ENCODE peak calls at places on chromosome 19, in eight cellular contexts. I, S, V, B, N, P, R and C are unnamed samples.

GRCh38 chr19:48344892-48345291 is 18.8 kb downstream of the TMEM143 start:
- DNase-seq in I (no peak), R (no peak), N (peak; percentile 63), S (no peak), P (no peak), B (no peak), V (no peak), C (peak; percentile 70)

GRCh38 chr19:54638683-54639082 is 8.4 kb downstream of the LILRB1 start:
- DNase-seq in N (no peak), V (no peak), R (no peak), S (no peak), P (no peak), I (no peak), B (no peak), C (no peak)

GRCh38 chr19:30376826-30377425 is 4.7 kb downstream of the ZNF536 start:
- DNase-seq in S (no peak), V (no peak), P (no peak), I (no peak), B (no peak), N (no peak), R (no peak), C (no peak)

GRCh38 chr19:32676186-32676894 is 692 bp downstream of the RGS9BP start:
- DNase-seq in B (no peak), R (peak; percentile 55), S (no peak), P (no peak), I (no peak), N (no peak), V (peak; percentile 43), C (peak; percentile 62)

GRCh38 chr19:33492090-33492489 is 29.5 kb downstream of the PEPD start:
- DNase-seq in R (no peak), N (no peak), B (no peak), I (no peak), S (no peak), V (no peak), P (no peak), C (no peak)

GRCh38 chr19:19566306-19566705 is 28.2 kb downstream of the CILP2 start:
- DNase-seq in I (no peak), B (no peak), P (no peak), V (no peak), S (no peak), R (no peak), N (no peak), C (no peak)

GRCh38 chr19:38699027-38699346 is 45.3 kb downstream of the CAPN12 start:
- DNase-seq in B (no peak), P (no peak), I (no peak), S (no peak), V (no peak), N (no peak), R (no peak), C (no peak)

GRCh38 chr19:4730740-4731171 is 7.1 kb upstream of the DPP9 start:
- DNase-seq in V (peak; percentile 31), I (no peak), N (peak; percentile 70), R (peak; percentile 66), B (no peak), S (peak; percentile 13), P (no peak), C (peak; percentile 72)

GRCh38 chr19:56144816-56145215 is 3.7 kb downstream of the ZNF444 start:
- DNase-seq in V (no peak), S (no peak), N (no peak), P (no peak), R (no peak), B (no peak), I (no peak), C (no peak)

GRCh38 chr19:1000095-1000494 is at the start of gene GRIN3B:
- DNase-seq in S (peak; percentile 41), N (peak; percentile 87), R (peak; percentile 89), B (no peak), I (no peak), V (peak; percentile 80), P (no peak), C (peak; percentile 90)

GRCh38 chr19:53881482-53882390 is at the start of gene PRKCG:
- DNase-seq in N (peak; percentile 61), R (peak; percentile 76), V (peak; percentile 70), B (no peak), S (no peak), P (no peak), I (no peak), C (peak; percentile 90)

GRCh38 chr19:4343056-4343844 is at the start of gene MPND:
- DNase-seq in P (peak; percentile 50), N (peak; percentile 85), I (peak; percentile 18), B (peak; percentile 61), R (peak; percentile 94), S (peak; percentile 50), V (peak; percentile 47), C (peak; percentile 93)

GRCh38 chr19:45103200-45103624 is 10.2 kb downstream of the PPP1R37 start:
- DNase-seq in I (no peak), N (no peak), V (no peak), P (no peak), B (no peak), R (no peak), S (no peak), C (no peak)

GRCh38 chr19:33429891-33430673 is 56.6 kb downstream of the CEBPG start:
- DNase-seq in P (no peak), R (no peak), I (no peak), N (no peak), V (no peak), B (no peak), S (no peak), C (no peak)

GRCh38 chr19:14505488-14506239 is 9.7 kb upstream of the GIPC1 start:
- DNase-seq in P (no peak), I (no peak), B (no peak), N (peak; percentile 80), R (peak; percentile 78), S (peak; percentile 82), V (peak; percentile 68), C (peak; percentile 89)

GRCh38 chr19:18476507-18477041 is 38.6 kb upstream of the ISYNA1 start:
- DNase-seq in P (no peak), R (no peak), V (no peak), I (no peak), N (no peak), B (no peak), S (no peak), C (no peak)

GRCh38 chr19:18292460-18292809 is 11.0 kb upstream of the JUND start:
- DNase-seq in V (peak; percentile 30), P (no peak), S (no peak), N (no peak), I (no peak), R (no peak), B (no peak), C (peak; percentile 70)

GRCh38 chr19:289651-290538 is 1.3 kb downstream of the PLPP2 start:
- DNase-seq in S (peak; percentile 74), I (peak; percentile 7), B (no peak), P (no peak), N (peak; percentile 59), R (peak; percentile 27), V (peak; percentile 83), C (peak; percentile 87)

GRCh38 chr19:4474504-4475136 is 2.5 kb downstream of the HDGFL2 start:
- DNase-seq in N (peak; percentile 38), B (no peak), I (no peak), P (no peak), S (no peak), R (peak; percentile 95), V (peak; percentile 54), C (peak; percentile 95)

GRCh38 chr19:38055040-38055439 is 148.0 kb downstream of the SIPA1L3 start:
- DNase-seq in P (no peak), V (no peak), N (no peak), I (no peak), S (no peak), R (no peak), B (no peak), C (peak; percentile 53)

GRCh38 chr19:46392837-46393236 is 20.5 kb downstream of the CCDC8 start:
- DNase-seq in N (no peak), S (no peak), R (no peak), P (no peak), B (no peak), I (no peak), V (no peak), C (no peak)

GRCh38 chr19:5150331-5150901 is 181.5 kb downstream of the KDM4B start:
- DNase-seq in S (no peak), N (no peak), V (no peak), R (no peak), B (no peak), I (no peak), P (no peak), C (no peak)

GRCh38 chr19:13827656-13828055 is 32.4 kb downstream of the ZSWIM4 start:
- DNase-seq in I (no peak), V (no peak), R (no peak), S (no peak), B (no peak), N (no peak), P (no peak), C (no peak)

GRCh38 chr19:2488942-2489731 is 13.2 kb downstream of the GADD45B start:
- DNase-seq in I (no peak), V (no peak), P (no peak), S (no peak), R (peak; percentile 92), B (no peak), N (no peak), C (peak; percentile 75)
- TF ChIP-seq CTCF in I (no peak), V (no peak), P (no peak), S (no peak), R (no peak), B (no peak), N (no peak), C (peak; percentile 7)

GRCh38 chr19:35306473-35307246 is 14.7 kb downstream of the MAG start:
- DNase-seq in B (no peak), R (no peak), S (no peak), I (no peak), N (peak; percentile 59), V (peak; percentile 75), P (no peak), C (peak; percentile 75)
- TF ChIP-seq REST in B (no peak), R (no peak), S (no peak), I (no peak), N (no peak), V (no peak), P (no peak), C (no peak)

DNA sequence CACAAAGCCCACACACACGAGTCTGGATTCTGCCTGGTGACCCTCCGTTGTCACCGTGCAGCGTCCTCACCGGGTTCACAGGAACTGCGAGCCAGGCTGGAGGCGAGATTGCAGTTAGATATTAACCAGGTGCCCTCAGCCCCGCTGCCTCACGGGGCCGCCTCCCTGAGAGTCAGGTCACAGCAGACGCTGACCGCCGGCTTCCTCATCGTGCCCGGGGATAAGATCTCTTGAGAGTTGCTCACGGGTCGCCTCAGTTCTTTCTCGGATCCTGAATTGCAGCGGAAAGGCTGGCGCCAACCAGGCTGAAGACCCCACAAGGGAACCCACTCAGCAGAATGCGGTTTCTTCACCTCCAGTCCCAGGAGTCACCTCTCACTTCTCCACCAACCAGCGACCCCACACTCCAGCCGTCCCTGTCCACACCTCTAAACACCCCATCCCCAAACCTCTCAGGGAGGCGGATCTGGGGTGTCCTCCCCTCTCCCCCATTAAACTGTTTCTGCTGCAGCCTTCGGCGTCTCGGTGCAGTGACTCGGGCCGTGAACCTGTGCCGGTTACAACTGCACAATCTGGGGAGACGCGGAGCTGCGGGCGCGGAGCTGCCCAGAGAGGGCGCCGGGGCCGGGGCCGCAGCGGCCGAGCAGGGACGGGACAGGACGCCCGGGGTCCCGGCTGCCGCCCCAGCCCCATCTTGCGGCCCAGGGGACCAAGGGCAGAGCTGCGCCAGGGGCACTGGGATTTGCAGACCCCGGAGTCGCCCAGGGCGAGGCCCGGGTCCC is 591 bp downstream of the ZNF823 start:
- DNase-seq in B (no peak), N (peak; percentile 39), S (no peak), P (no peak), I (no peak), R (peak; percentile 71), V (no peak), C (peak; percentile 56)
- TF ChIP-seq CTCF in B (no peak), N (no peak), S (no peak), P (no peak), I (no peak), R (no peak), V (no peak), C (no peak)

GRCh38 chr19:44050740-44051653 is 839 bp upstream of the ZNF223 start:
- DNase-seq in P (no peak), V (no peak), I (no peak), N (no peak), S (no peak), R (no peak), B (peak; percentile 36), C (peak; percentile 77)
- TF ChIP-seq REST in P (no peak), V (no peak), I (no peak), N (no peak), S (no peak), R (no peak), B (peak; percentile 33), C (no peak)